ENCODE peak calls at places on chromosome 1, in nine cellular contexts. J, X, D, M, Q, Y, V, O and T are unnamed samples.
A peak's percentile ranks its signal among the peaks of the same experiment; 100 is the strongest.

GRCh38 chr1:18643154-18644012 is 12.7 kb downstream of the PAX7 start:
- DNase-seq in V (no peak), D (peak; percentile 44), X (peak; percentile 63), Q (no peak), Y (peak; percentile 18), O (peak; percentile 20), M (no peak), J (no peak), T (no peak)

GRCh38 chr1:9822490-9822889 is 1.3 kb downstream of the CLSTN1 start:
- DNase-seq in J (no peak), Q (no peak), D (no peak), M (no peak), V (no peak), O (no peak), X (no peak), Y (no peak), T (no peak)

GRCh38 chr1:203271962-203272632 is 33.2 kb upstream of the BTG2 start:
- DNase-seq in V (no peak), O (peak; percentile 91), M (no peak), J (no peak), Q (no peak), X (no peak), Y (no peak), D (no peak), T (no peak)

GRCh38 chr1:13507075-13507474 is 6.7 kb downstream of the LRRC38 start:
- DNase-seq in J (no peak), X (no peak), D (no peak), Y (no peak), Q (no peak), O (no peak), M (no peak), V (no peak), T (no peak)

GRCh38 chr1:55593299-55593698 is 378.1 kb upstream of the USP24 start:
- DNase-seq in D (no peak), Q (no peak), V (no peak), J (no peak), X (no peak), O (no peak), Y (no peak), M (no peak), T (no peak)

GRCh38 chr1:54404939-54405880 is 984 bp downstream of the SSBP3 start:
- DNase-seq in Y (peak; percentile 50), V (peak; percentile 85), O (peak; percentile 50), M (no peak), Q (no peak), X (no peak), J (peak; percentile 42), D (peak; percentile 41), T (no peak)

GRCh38 chr1:38527373-38527966 is 332.1 kb downstream of the RRAGC start:
- DNase-seq in X (peak; percentile 30), V (no peak), M (no peak), J (no peak), Y (peak; percentile 67), O (no peak), D (peak; percentile 89), Q (no peak), T (no peak)

GRCh38 chr1:159469921-159470595 is 30.5 kb downstream of the OR10J1 start:
- DNase-seq in Y (no peak), M (no peak), X (no peak), D (no peak), O (no peak), Q (no peak), V (no peak), J (no peak), T (no peak)

GRCh38 chr1:214116258-214116657 is 128.5 kb downstream of the PROX1 start:
- DNase-seq in Q (no peak), J (no peak), X (no peak), O (no peak), Y (no peak), M (no peak), D (no peak), V (no peak), T (no peak)

GRCh38 chr1:36384542-36385409 is 948 bp downstream of the STK40 start:
- DNase-seq in M (peak; percentile 59), O (peak; percentile 78), D (peak; percentile 52), V (peak; percentile 94), J (peak; percentile 35), X (peak; percentile 54), Q (no peak), Y (peak; percentile 57), T (peak; percentile 78)

GRCh38 chr1:206867716-206868115 is 2.3 kb downstream of the IL20 start:
- DNase-seq in D (no peak), M (no peak), J (no peak), X (no peak), O (no peak), V (no peak), Y (no peak), Q (no peak), T (no peak)

GRCh38 chr1:24905979-24906720 is 23.9 kb downstream of the RUNX3 start:
- DNase-seq in Y (no peak), Q (no peak), M (no peak), X (no peak), J (no peak), O (no peak), V (peak; percentile 41), D (no peak), T (no peak)

GRCh38 chr1:41238311-41239094 is 3.6 kb downstream of the SCMH1 start:
- DNase-seq in V (no peak), J (no peak), Q (no peak), O (peak; percentile 81), D (peak; percentile 7), X (no peak), M (no peak), Y (no peak), T (no peak)

GRCh38 chr1:94648225-94649007 is 106.9 kb upstream of the F3 start:
- DNase-seq in O (no peak), J (no peak), Y (no peak), D (no peak), M (no peak), V (peak; percentile 88), Q (no peak), X (no peak), T (no peak)

GRCh38 chr1:39957299-39958020 is 2.5 kb downstream of the MFSD2A start:
- DNase-seq in M (no peak), Q (no peak), X (no peak), J (no peak), O (no peak), D (no peak), Y (no peak), V (no peak), T (no peak)

GRCh38 chr1:202685671-202686070 is 24.6 kb downstream of the SYT2 start:
- DNase-seq in Q (no peak), D (no peak), V (no peak), Y (no peak), M (no peak), O (peak; percentile 20), X (no peak), J (no peak), T (no peak)